ENCODE peak calls at places on chromosomes 2 and 18, in seven cellular contexts. O is uterus, C is aorta, T is left lung, Z is breast epithelium, Y is K562, D is transverse colon. J is an unnamed sample.

GRCh38 chr2:229562472-229563127 is 151.8 kb downstream of the DNER start:
- DNase-seq in O (no peak), C (no peak), T (no peak), Z (no peak), Y (no peak), D (no peak), J (no peak)

GRCh38 chr2:8119782-8120551 is 561.9 kb upstream of the ID2 start:
- DNase-seq in O (no peak), C (no peak), T (no peak), Z (no peak), Y (no peak), D (peak), J (peak)

GRCh38 chr18:10006261-10006903 is 92.6 kb downstream of the VAPA start:
- DNase-seq in O (no peak), C (no peak), T (no peak), Z (no peak), Y (no peak), D (no peak), J (peak)

GRCh38 chr18:62288669-62289016 is 36.5 kb upstream of the TNFRSF11A start:
- DNase-seq in O (no peak), C (no peak), T (no peak), Z (no peak), Y (no peak), D (no peak), J (no peak)

GRCh38 chr18:79863161-79863945 is 65.6 kb downstream of the KCNG2 start:
- DNase-seq in O (no peak), C (peak), T (peak), Z (peak), Y (no peak), D (peak), J (no peak)

GRCh38 chr18:57043241-57043640 is 103.6 kb upstream of the BOD1L2 start:
- DNase-seq in O (no peak), C (no peak), T (no peak), Z (no peak), Y (no peak), D (no peak), J (no peak)

GRCh38 chr2:127090281-127091128 is 16.4 kb downstream of the BIN1 start:
- DNase-seq in O (no peak), C (no peak), T (peak), Z (no peak), Y (no peak), D (no peak), J (no peak)

GRCh38 chr18:7748252-7749000 is 181.3 kb downstream of the PTPRM start:
- DNase-seq in O (no peak), C (no peak), T (no peak), Z (no peak), Y (no peak), D (no peak), J (no peak)

GRCh38 chr2:33038230-33038629 is 91.5 kb downstream of the LTBP1 start:
- DNase-seq in O (no peak), C (no peak), T (no peak), Z (peak), Y (no peak), D (no peak), J (peak)

GRCh38 chr2:28558421-28558820 is 62.6 kb downstream of the PLB1 start:
- DNase-seq in O (no peak), C (no peak), T (no peak), Z (no peak), Y (no peak), D (no peak), J (no peak)

GRCh38 chr18:34707670-34708069 is 2.4 kb upstream of the DTNA start:
- DNase-seq in O (peak), C (no peak), T (no peak), Z (peak), Y (no peak), D (peak), J (peak)

GRCh38 chr2:10548626-10549025 is 100.5 kb upstream of the ODC1 start:
- DNase-seq in O (no peak), C (no peak), T (peak), Z (no peak), Y (peak), D (no peak), J (no peak)

GRCh38 chr18:48529796-48530195 is 9.0 kb upstream of the CTIF start:
- DNase-seq in O (no peak), C (no peak), T (no peak), Z (no peak), Y (no peak), D (no peak), J (peak)

GRCh38 chr2:20992201-20992711 is 51.6 kb downstream of the APOB start:
- DNase-seq in O (peak), C (peak), T (no peak), Z (no peak), Y (no peak), D (peak), J (peak)

GRCh38 chr2:49943944-49944803 is 789.9 kb upstream of the FSHR start:
- DNase-seq in O (no peak), C (no peak), T (no peak), Z (no peak), Y (no peak), D (no peak), J (no peak)

GRCh38 chr18:57768557-57769326 is 34.4 kb downstream of the ATP8B1 start:
- DNase-seq in O (no peak), C (no peak), T (no peak), Z (no peak), Y (no peak), D (no peak), J (no peak)

GRCh38 chr2:191617589-191617988 is 60.3 kb upstream of the NABP1 start:
- DNase-seq in O (no peak), C (no peak), T (no peak), Z (no peak), Y (no peak), D (no peak), J (no peak)

GRCh38 chr2:229835601-229836283 is 86.1 kb downstream of the TRIP12 start:
- DNase-seq in O (no peak), C (no peak), T (no peak), Z (no peak), Y (no peak), D (no peak), J (no peak)

GRCh38 chr2:215644233-215644929 is 208.5 kb upstream of the FN1 start:
- DNase-seq in O (no peak), C (no peak), T (no peak), Z (no peak), Y (no peak), D (no peak), J (no peak)

GRCh38 chr2:138689705-138690104 is 90.5 kb downstream of the NXPH2 start:
- DNase-seq in O (no peak), C (no peak), T (no peak), Z (no peak), Y (no peak), D (no peak), J (no peak)

GRCh38 chr2:225326969-225327368 is 72.5 kb upstream of the NYAP2 start:
- DNase-seq in O (no peak), C (no peak), T (no peak), Z (no peak), Y (no peak), D (no peak), J (no peak)

GRCh38 chr2:218805627-218806026 is 23.7 kb downstream of the CYP27A1 start:
- DNase-seq in O (no peak), C (no peak), T (no peak), Z (peak), Y (no peak), D (no peak), J (no peak)

GRCh38 chr2:166675553-166675952 is 181.5 kb upstream of the SCN7A start:
- DNase-seq in O (no peak), C (no peak), T (no peak), Z (no peak), Y (no peak), D (no peak), J (no peak)

GRCh38 chr2:25341031-25341727 is 546 bp downstream of the DNMT3A start:
- DNase-seq in O (peak), C (peak), T (peak), Z (no peak), Y (peak), D (peak), J (no peak)

GRCh38 chr2:66851449-66851872 is 416.5 kb downstream of the MEIS1 start:
- DNase-seq in O (no peak), C (no peak), T (no peak), Z (no peak), Y (no peak), D (peak), J (no peak)
- H3K27ac ChIP-seq in O (peak), C (no peak), T (peak), Z (no peak), Y (no peak), D (peak), J (no peak)

DNA sequence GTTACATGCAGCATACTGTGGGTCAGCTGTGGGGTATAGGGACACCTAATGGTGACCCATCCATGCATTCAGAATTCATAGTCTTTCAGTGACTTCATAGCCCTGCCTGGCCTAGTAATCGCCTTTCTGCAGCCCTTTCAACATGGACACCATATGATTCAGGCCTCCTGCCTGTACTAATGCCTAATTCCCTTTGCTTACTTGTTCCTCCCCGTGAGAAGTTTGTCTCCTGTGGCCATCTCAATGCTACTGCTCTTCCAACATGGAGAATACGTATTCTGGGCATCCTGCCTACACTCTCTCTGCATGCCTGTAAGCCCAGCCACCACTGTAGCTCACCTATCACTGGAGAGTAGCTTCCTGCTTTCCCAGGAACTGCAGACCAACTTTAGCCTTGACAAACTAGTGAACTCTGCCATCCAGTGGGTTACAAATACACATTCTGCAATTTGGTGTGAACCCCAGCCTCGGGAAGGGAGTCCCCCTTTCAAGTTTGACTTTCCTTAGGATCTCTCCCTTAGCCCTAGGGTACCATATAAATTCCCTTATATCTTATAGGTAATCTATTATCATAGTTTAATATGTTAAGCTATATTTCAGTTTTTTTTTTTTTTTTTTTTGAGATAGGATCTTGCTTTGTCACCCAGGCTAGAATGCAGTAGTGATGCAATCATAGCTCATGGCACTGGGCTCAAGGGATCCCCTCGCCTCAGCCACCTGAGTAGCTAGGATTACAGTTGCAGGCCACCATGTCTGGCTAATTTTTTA is 22.3 kb downstream of the M1AP start:
- DNase-seq in O (no peak), C (no peak), T (no peak), Z (no peak), Y (no peak), D (no peak), J (no peak)
- H3K27ac ChIP-seq in O (no peak), C (no peak), T (no peak), Z (no peak), Y (peak), D (no peak), J (no peak)

GRCh38 chr2:241490444-241490760 is 18.0 kb downstream of the STK25 start:
- DNase-seq in O (no peak), C (no peak), T (no peak), Z (no peak), Y (peak), D (no peak), J (no peak)

GRCh38 chr2:241492174-241492565 is 16.2 kb downstream of the STK25 start:
- DNase-seq in O (no peak), C (no peak), T (no peak), Z (no peak), Y (no peak), D (no peak), J (no peak)

GRCh38 chr2:241491549-241492173 is 16.7 kb downstream of the STK25 start:
- DNase-seq in O (no peak), C (no peak), T (no peak), Z (no peak), Y (no peak), D (no peak), J (no peak)

GRCh38 chr2:241489733-241490443 is 18.5 kb downstream of the STK25 start:
- DNase-seq in O (no peak), C (no peak), T (peak), Z (no peak), Y (peak), D (peak), J (no peak)

GRCh38 chr2:241490825-241491505 is 17.4 kb downstream of the STK25 start:
- DNase-seq in O (no peak), C (no peak), T (no peak), Z (no peak), Y (no peak), D (no peak), J (no peak)
- H3K27ac ChIP-seq in O (no peak), C (no peak), T (no peak), Z (no peak), Y (no peak), D (peak), J (peak)

GRCh38 chr2:100819365-100820345 is at the start of gene NPAS2:
- DNase-seq in O (peak), C (peak), T (peak), Z (peak), Y (peak), D (peak), J (peak)

GRCh38 chr2:100818606-100819364 is 1.2 kb upstream of the NPAS2 start:
- DNase-seq in O (peak), C (peak), T (peak), Z (peak), Y (no peak), D (peak), J (peak)

GRCh38 chr2:100820346-100821254 is 661 bp downstream of the NPAS2 start:
- DNase-seq in O (peak), C (peak), T (peak), Z (no peak), Y (no peak), D (peak), J (no peak)

GRCh38 chr2:100817388-100817985 is 2.5 kb upstream of the NPAS2 start:
- DNase-seq in O (no peak), C (no peak), T (no peak), Z (no peak), Y (no peak), D (no peak), J (no peak)

GRCh38 chr2:100818003-100818605 is 1.8 kb upstream of the NPAS2 start:
- DNase-seq in O (no peak), C (no peak), T (no peak), Z (peak), Y (no peak), D (no peak), J (peak)
- H3K27ac ChIP-seq in O (peak), C (peak), T (peak), Z (peak), Y (no peak), D (peak), J (peak)

GRCh38 chr18:23871410-23871809 is 143.1 kb upstream of the TTC39C start:
- DNase-seq in O (no peak), C (no peak), T (no peak), Z (peak), Y (no peak), D (peak), J (peak)
- H3K27ac ChIP-seq in O (no peak), C (no peak), T (no peak), Z (peak), Y (no peak), D (peak), J (peak)

GRCh38 chr2:74416721-74417120 is 4.7 kb downstream of the C2orf81 start:
- DNase-seq in O (no peak), C (peak), T (no peak), Z (no peak), Y (no peak), D (no peak), J (no peak)

GRCh38 chr2:74417763-74418162 is 3.7 kb downstream of the C2orf81 start:
- DNase-seq in O (no peak), C (peak), T (no peak), Z (no peak), Y (no peak), D (no peak), J (no peak)

GRCh38 chr2:74414475-74414874 is 6.9 kb downstream of the C2orf81 start:
- DNase-seq in O (peak), C (no peak), T (no peak), Z (no peak), Y (no peak), D (no peak), J (no peak)

GRCh38 chr2:74414913-74415761 is 6.3 kb downstream of the C2orf81 start:
- DNase-seq in O (peak), C (peak), T (no peak), Z (no peak), Y (no peak), D (peak), J (no peak)

GRCh38 chr2:74415762-74416395 is 5.5 kb downstream of the C2orf81 start:
- DNase-seq in O (no peak), C (peak), T (no peak), Z (peak), Y (no peak), D (no peak), J (no peak)
- H3K27ac ChIP-seq in O (peak), C (no peak), T (no peak), Z (peak), Y (no peak), D (peak), J (no peak)

J was measured in RWPE1.